ENCODE peak calls at places on chromosomes 16 and 17, in seven cellular contexts. One of them, this sample, is unnamed.

GRCh38 chr16:84505249-84506156 is 1.0 kb upstream of the MEAK7 start:
- DNase-seq in H1: no peak
- DNase-seq in SK-N-SH: no peak
- DNase-seq in HCT116: no peak
- DNase-seq in K562: no peak
- DNase-seq in HepG2: no peak
- DNase-seq in GM12878: no peak
- DNase-seq in this sample: no peak

GRCh38 chr17:3693829-3694231 is 2.1 kb downstream of the P2RX5 start:
- DNase-seq in H1: no peak
- DNase-seq in SK-N-SH: no peak
- DNase-seq in HCT116: no peak
- DNase-seq in K562: no peak
- DNase-seq in HepG2: no peak
- DNase-seq in GM12878: peak; percentile 91
- DNase-seq in this sample: no peak

GRCh38 chr17:82267575-82268379 is 5.7 kb downstream of the CSNK1D start:
- DNase-seq in H1: no peak
- DNase-seq in SK-N-SH: peak; percentile 66
- DNase-seq in HCT116: no peak
- DNase-seq in K562: peak; percentile 83
- DNase-seq in HepG2: peak; percentile 99
- DNase-seq in GM12878: no peak
- DNase-seq in this sample: peak; percentile 78

GRCh38 chr16:19829844-19830703 is 54.6 kb downstream of the GPRC5B start:
- DNase-seq in H1: no peak
- DNase-seq in SK-N-SH: no peak
- DNase-seq in HCT116: no peak
- DNase-seq in K562: no peak
- DNase-seq in HepG2: no peak
- DNase-seq in GM12878: no peak
- DNase-seq in this sample: no peak

GRCh38 chr16:88459366-88460055 is 6.4 kb downstream of the ZFPM1 start:
- DNase-seq in H1: no peak
- DNase-seq in SK-N-SH: no peak
- DNase-seq in HCT116: no peak
- DNase-seq in K562: peak; percentile 55
- DNase-seq in HepG2: no peak
- DNase-seq in GM12878: no peak
- DNase-seq in this sample: no peak

GRCh38 chr17:30291571-30292489 is at the start of gene BLMH:
- DNase-seq in H1: peak; percentile 39
- DNase-seq in SK-N-SH: peak; percentile 94
- DNase-seq in HCT116: no peak
- DNase-seq in K562: peak; percentile 89
- DNase-seq in HepG2: peak; percentile 34
- DNase-seq in GM12878: no peak
- DNase-seq in this sample: peak; percentile 64

GRCh38 chr17:74842599-74843351 is 16.9 kb downstream of the GRIN2C start:
- DNase-seq in H1: no peak
- DNase-seq in SK-N-SH: peak; percentile 99
- DNase-seq in HCT116: peak; percentile 56
- DNase-seq in K562: peak; percentile 48
- DNase-seq in HepG2: peak; percentile 52
- DNase-seq in GM12878: no peak
- DNase-seq in this sample: peak; percentile 99

GRCh38 chr17:19342611-19343255 is 19.8 kb downstream of the B9D1 start:
- DNase-seq in H1: no peak
- DNase-seq in SK-N-SH: peak; percentile 54
- DNase-seq in HCT116: no peak
- DNase-seq in K562: no peak
- DNase-seq in HepG2: no peak
- DNase-seq in GM12878: no peak
- DNase-seq in this sample: no peak

GRCh38 chr17:9229826-9230201 is 208.5 kb downstream of the NTN1 start:
- DNase-seq in H1: no peak
- DNase-seq in SK-N-SH: no peak
- DNase-seq in HCT116: no peak
- DNase-seq in K562: no peak
- DNase-seq in HepG2: no peak
- DNase-seq in GM12878: no peak
- DNase-seq in this sample: no peak

GRCh38 chr17:2029911-2030778 is at the start of gene DPH1:
- DNase-seq in H1: peak; percentile 69
- DNase-seq in SK-N-SH: peak; percentile 96
- DNase-seq in HCT116: peak; percentile 85
- DNase-seq in K562: peak; percentile 89
- DNase-seq in HepG2: peak; percentile 92
- DNase-seq in GM12878: peak; percentile 61
- DNase-seq in this sample: peak; percentile 66

GRCh38 chr17:28053725-28054124 is 11.2 kb downstream of the NLK start:
- DNase-seq in H1: no peak
- DNase-seq in SK-N-SH: no peak
- DNase-seq in HCT116: no peak
- DNase-seq in K562: no peak
- DNase-seq in HepG2: no peak
- DNase-seq in GM12878: no peak
- DNase-seq in this sample: no peak

GRCh38 chr17:50934672-50935200 is 68.6 kb upstream of the TOB1 start:
- DNase-seq in H1: no peak
- DNase-seq in SK-N-SH: no peak
- DNase-seq in HCT116: no peak
- DNase-seq in K562: peak; percentile 80
- DNase-seq in HepG2: no peak
- DNase-seq in GM12878: no peak
- DNase-seq in this sample: no peak

GRCh38 chr17:77049440-77049839 is 91.3 kb upstream of the SEC14L1 start:
- DNase-seq in H1: no peak
- DNase-seq in SK-N-SH: no peak
- DNase-seq in HCT116: peak; percentile 24
- DNase-seq in K562: no peak
- DNase-seq in HepG2: no peak
- DNase-seq in GM12878: no peak
- DNase-seq in this sample: no peak

GRCh38 chr16:83911290-83911689 is 12.4 kb downstream of the MLYCD start:
- DNase-seq in H1: no peak
- DNase-seq in SK-N-SH: no peak
- DNase-seq in HCT116: no peak
- DNase-seq in K562: no peak
- DNase-seq in HepG2: no peak
- DNase-seq in GM12878: no peak
- DNase-seq in this sample: no peak

GRCh38 chr17:52136173-52136572 is 22.3 kb downstream of the CA10 start:
- DNase-seq in H1: no peak
- DNase-seq in SK-N-SH: no peak
- DNase-seq in HCT116: no peak
- DNase-seq in K562: no peak
- DNase-seq in HepG2: no peak
- DNase-seq in GM12878: no peak
- DNase-seq in this sample: no peak
- TF ChIP-seq JUND in H1: no peak
- TF ChIP-seq JUND in SK-N-SH: no peak
- TF ChIP-seq JUND in HCT116: no peak
- TF ChIP-seq JUND in K562: no peak
- TF ChIP-seq JUND in HepG2: no peak
- TF ChIP-seq JUND in GM12878: no peak
- TF ChIP-seq JUND in this sample: no peak

DNA sequence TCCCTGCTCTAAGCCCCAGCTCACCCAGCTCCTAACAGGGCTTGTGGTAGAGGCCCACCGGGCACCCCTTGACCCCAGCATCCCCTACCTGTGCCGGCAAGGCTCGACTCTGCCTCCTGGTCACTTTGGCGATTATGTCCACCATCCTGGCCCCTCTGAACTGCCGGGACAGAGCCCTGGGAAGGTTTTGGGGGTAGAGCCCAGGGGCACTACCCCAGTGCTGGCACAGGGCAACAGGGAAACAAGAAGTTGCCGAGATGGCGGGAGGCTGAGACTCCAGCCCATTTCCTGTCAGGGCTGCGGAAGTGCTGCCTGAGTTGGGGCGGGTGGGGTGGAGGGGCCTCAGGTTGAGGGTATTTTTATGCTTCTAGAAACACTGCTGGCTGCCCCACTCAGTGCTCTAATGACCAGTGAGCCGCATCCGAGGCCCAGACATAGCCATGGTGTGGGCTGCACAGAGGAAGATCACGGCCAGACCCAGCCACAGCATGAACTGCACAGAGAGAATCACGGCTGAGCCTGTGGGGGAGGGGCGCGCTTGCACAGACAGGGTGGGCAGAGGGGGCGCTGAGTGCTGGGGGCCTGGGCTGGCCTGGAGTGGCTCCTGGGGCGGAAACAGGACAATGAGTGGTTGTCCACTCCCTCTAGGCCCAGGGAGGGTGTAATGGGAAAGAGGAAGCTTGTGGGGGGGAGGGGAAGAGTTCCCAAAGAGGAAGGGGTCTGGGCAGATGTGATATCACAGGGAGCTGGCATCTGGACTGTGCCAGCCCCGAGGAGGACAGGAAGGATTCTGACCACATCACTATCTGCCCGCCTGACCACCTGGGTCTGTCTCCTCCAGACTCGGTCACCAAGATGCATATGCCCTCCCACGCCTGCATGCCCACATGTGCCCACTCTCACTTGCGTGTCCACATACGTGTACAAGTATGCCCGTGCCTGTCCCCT is 22.3 kb downstream of the ARHGAP27 start:
- DNase-seq in H1: no peak
- DNase-seq in SK-N-SH: peak; percentile 59
- DNase-seq in HCT116: no peak
- DNase-seq in K562: no peak
- DNase-seq in HepG2: no peak
- DNase-seq in GM12878: no peak
- DNase-seq in this sample: no peak
- TF ChIP-seq JUND in H1: no peak
- TF ChIP-seq JUND in SK-N-SH: no peak
- TF ChIP-seq JUND in HCT116: no peak
- TF ChIP-seq JUND in K562: no peak
- TF ChIP-seq JUND in HepG2: no peak
- TF ChIP-seq JUND in GM12878: no peak
- TF ChIP-seq JUND in this sample: no peak

GRCh38 chr17:17724991-17725852 is 44.0 kb downstream of the RAI1 start:
- DNase-seq in H1: no peak
- DNase-seq in SK-N-SH: peak; percentile 69
- DNase-seq in HCT116: no peak
- DNase-seq in K562: no peak
- DNase-seq in HepG2: no peak
- DNase-seq in GM12878: no peak
- DNase-seq in this sample: no peak
- TF ChIP-seq JUND in H1: no peak
- TF ChIP-seq JUND in SK-N-SH: no peak
- TF ChIP-seq JUND in HCT116: no peak
- TF ChIP-seq JUND in K562: no peak
- TF ChIP-seq JUND in HepG2: no peak
- TF ChIP-seq JUND in GM12878: no peak
- TF ChIP-seq JUND in this sample: no peak

GRCh38 chr16:75287708-75288107 is 36.3 kb upstream of the BCAR1 start:
- DNase-seq in H1: no peak
- DNase-seq in SK-N-SH: no peak
- DNase-seq in HCT116: no peak
- DNase-seq in K562: peak; percentile 61
- DNase-seq in HepG2: no peak
- DNase-seq in GM12878: no peak
- DNase-seq in this sample: no peak
- TF ChIP-seq JUND in H1: no peak
- TF ChIP-seq JUND in SK-N-SH: no peak
- TF ChIP-seq JUND in HCT116: no peak
- TF ChIP-seq JUND in K562: no peak
- TF ChIP-seq JUND in HepG2: no peak
- TF ChIP-seq JUND in GM12878: no peak
- TF ChIP-seq JUND in this sample: no peak

DNA sequence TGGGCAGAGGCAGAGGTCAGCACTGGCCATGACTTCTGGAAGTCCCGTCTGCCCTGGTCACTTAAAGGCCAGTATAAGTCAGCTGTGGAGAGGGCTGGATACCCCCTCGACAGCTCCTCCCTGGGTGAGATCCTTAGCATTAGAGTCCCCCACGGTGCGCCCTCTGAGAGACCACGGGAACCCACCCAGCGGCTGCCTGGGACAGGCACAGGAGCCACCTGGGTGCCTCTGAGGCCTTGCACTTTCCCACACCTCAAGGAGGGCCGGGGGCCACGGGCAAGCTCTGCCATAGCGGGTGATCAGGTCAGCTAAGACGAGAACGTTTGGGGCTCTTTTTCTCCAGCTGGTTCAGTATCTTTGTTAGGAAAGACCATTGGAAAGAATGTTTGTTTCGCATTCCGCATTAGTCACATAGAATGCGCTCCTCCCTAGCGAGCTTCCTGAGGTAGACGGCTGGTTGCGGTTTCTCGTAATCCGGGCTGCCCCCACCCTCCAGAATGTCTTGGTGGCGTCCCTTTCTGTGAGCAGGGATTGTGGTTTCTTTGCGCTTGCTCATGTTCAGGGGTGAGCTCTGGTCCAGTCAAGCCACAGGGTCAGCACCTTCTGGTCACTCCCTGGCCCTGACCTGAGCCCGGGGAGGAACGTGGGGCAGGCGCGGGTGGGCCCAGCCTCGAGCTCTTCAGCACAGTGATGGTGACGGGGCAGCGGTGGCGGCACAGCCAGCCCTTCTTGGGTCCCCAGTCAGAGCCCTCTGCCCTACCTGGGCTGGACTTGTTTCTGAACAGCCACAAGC is 25.2 kb downstream of the NME3 start:
- DNase-seq in H1: no peak
- DNase-seq in SK-N-SH: no peak
- DNase-seq in HCT116: no peak
- DNase-seq in K562: no peak
- DNase-seq in HepG2: no peak
- DNase-seq in GM12878: no peak
- DNase-seq in this sample: no peak
- TF ChIP-seq JUND in H1: no peak
- TF ChIP-seq JUND in SK-N-SH: no peak
- TF ChIP-seq JUND in HCT116: no peak
- TF ChIP-seq JUND in K562: no peak
- TF ChIP-seq JUND in HepG2: no peak
- TF ChIP-seq JUND in GM12878: no peak
- TF ChIP-seq JUND in this sample: no peak

This sample was measured in T47D.